ENCODE peak calls at places on chromosomes 13 and 19, in nine cellular contexts. K, N, Z, V, Y, P, F, J and A are unnamed samples. For H3K9me3, the result is how much of the 10 kb centered on the place peaks cover.

GRCh38 chr13:101289764-101290163 is 126.5 kb downstream of the NALCN start:
- DNase-seq in K (no peak), N (no peak), Z (no peak), V (peak), Y (peak), P (peak), F (no peak), J (no peak), A (no peak)

GRCh38 chr19:39325778-39326680 is 5.4 kb upstream of the LRFN1 start:
- DNase-seq in K (no peak), N (no peak), Z (no peak), V (peak), Y (peak), P (no peak), F (no peak), J (no peak), A (no peak)

GRCh38 chr13:63337041-63337440 is 1921.4 kb upstream of the PCDH20 start:
- DNase-seq in K (no peak), N (no peak), Z (no peak), V (no peak), Y (no peak), P (no peak), F (no peak), J (no peak), A (no peak)

GRCh38 chr13:28622286-28622685 is 36.6 kb upstream of the POMP start:
- DNase-seq in K (peak), N (peak), Z (peak), V (no peak), Y (no peak), P (no peak), F (peak), J (no peak), A (no peak)

GRCh38 chr19:810077-810855 is 11.5 kb downstream of the PLPPR3 start:
- DNase-seq in K (no peak), N (no peak), Z (no peak), V (no peak), Y (no peak), P (peak), F (no peak), J (no peak), A (peak)

GRCh38 chr13:30880151-30880551 is 25.9 kb upstream of the MEDAG start:
- DNase-seq in K (no peak), N (no peak), Z (no peak), V (no peak), Y (no peak), P (no peak), F (no peak), J (no peak), A (no peak)

GRCh38 chr13:24684600-24684998 is 4.4 kb downstream of the ATP12A start:
- DNase-seq in K (no peak), N (no peak), Z (no peak), V (no peak), Y (no peak), P (no peak), F (no peak), J (no peak), A (no peak)

GRCh38 chr19:34838753-34839431 is 65.9 kb upstream of the ZNF599 start:
- DNase-seq in K (peak), N (peak), Z (no peak), V (peak), Y (no peak), P (peak), F (no peak), J (no peak), A (no peak)

GRCh38 chr13:83065136-83065535 is 817.1 kb downstream of the SLITRK1 start:
- DNase-seq in K (peak), N (no peak), Z (peak), V (no peak), Y (no peak), P (no peak), F (peak), J (no peak), A (no peak)

GRCh38 chr13:96996097-96996496 is 1.8 kb upstream of the OXGR1 start:
- DNase-seq in K (no peak), N (no peak), Z (no peak), V (no peak), Y (no peak), P (no peak), F (no peak), J (no peak), A (no peak)

GRCh38 chr13:96994849-96995243 is 570 bp upstream of the OXGR1 start:
- DNase-seq in K (no peak), N (no peak), Z (no peak), V (no peak), Y (no peak), P (no peak), F (no peak), J (no peak), A (no peak)

GRCh38 chr13:97000295-97000925 is 6.1 kb upstream of the OXGR1 start:
- DNase-seq in K (no peak), N (no peak), Z (no peak), V (no peak), Y (no peak), P (no peak), F (no peak), J (no peak), A (no peak)

GRCh38 chr13:96996886-96997285 is 2.6 kb upstream of the OXGR1 start:
- DNase-seq in K (no peak), N (no peak), Z (no peak), V (no peak), Y (no peak), P (no peak), F (no peak), J (no peak), A (no peak)

DNA sequence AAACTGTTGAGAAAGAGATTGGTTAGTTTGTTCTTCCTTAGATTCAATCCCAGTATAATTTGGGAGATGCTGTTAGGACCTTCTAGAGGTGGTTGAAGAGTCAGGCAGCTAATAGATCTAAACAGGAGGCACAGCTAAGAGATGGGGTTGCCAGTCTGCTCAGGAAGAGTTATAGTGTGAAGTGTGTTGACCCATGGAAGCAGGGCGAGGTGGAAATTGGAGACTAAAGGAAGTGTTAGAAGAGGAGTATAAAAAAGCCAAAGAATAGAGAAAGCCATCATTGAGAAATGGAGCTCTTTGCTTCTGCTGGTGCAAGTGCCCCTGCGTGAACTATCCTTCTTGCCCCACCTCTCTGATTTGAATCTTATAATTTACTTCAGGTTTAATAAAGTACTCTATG is 3.8 kb upstream of the OXGR1 start:
- DNase-seq in K (no peak), N (no peak), Z (no peak), V (no peak), Y (no peak), P (no peak), F (no peak), J (no peak), A (no peak)
- TF ChIP-seq EP300 in K (no peak), N (no peak), Z (no peak), V (no peak), Y (no peak), P (no peak), F (no peak), J (no peak), A (no peak)

GRCh38 chr19:15895876-15896430 is 1.9 kb downstream of the CYP4F2 start:
- DNase-seq in K (no peak), N (no peak), Z (no peak), V (no peak), Y (no peak), P (no peak), F (no peak), J (no peak), A (no peak)

GRCh38 chr19:15900504-15900903 is 2.6 kb upstream of the CYP4F2 start:
- DNase-seq in K (no peak), N (no peak), Z (no peak), V (no peak), Y (no peak), P (no peak), F (no peak), J (no peak), A (no peak)

GRCh38 chr19:15897738-15898276 is at the start of gene CYP4F2:
- DNase-seq in K (peak), N (no peak), Z (no peak), V (no peak), Y (peak), P (no peak), F (no peak), J (no peak), A (no peak)

GRCh38 chr19:15894359-15894758 is 3.5 kb downstream of the CYP4F2 start:
- DNase-seq in K (no peak), N (no peak), Z (no peak), V (no peak), Y (no peak), P (no peak), F (no peak), J (no peak), A (no peak)

GRCh38 chr19:15897026-15897737 is 692 bp downstream of the CYP4F2 start:
- DNase-seq in K (no peak), N (no peak), Z (no peak), V (no peak), Y (no peak), P (no peak), F (no peak), J (no peak), A (no peak)
- H3K9me3 ChIP-seq in K (under half), N (under half), Z (under half), V (under half), Y (under half), P (half or more), F (under half), J (under half), A (under half)

GRCh38 chr19:32291876-32292275 is 53.5 kb upstream of the ZNF507 start:
- DNase-seq in K (no peak), N (no peak), Z (no peak), V (no peak), Y (no peak), P (no peak), F (no peak), J (no peak), A (no peak)

GRCh38 chr19:32287086-32287485 is 58.3 kb upstream of the ZNF507 start:
- DNase-seq in K (no peak), N (no peak), Z (no peak), V (no peak), Y (no peak), P (no peak), F (no peak), J (no peak), A (no peak)

GRCh38 chr19:32289566-32290210 is 55.7 kb upstream of the ZNF507 start:
- DNase-seq in K (no peak), N (no peak), Z (no peak), V (no peak), Y (no peak), P (no peak), F (no peak), J (no peak), A (no peak)

DNA sequence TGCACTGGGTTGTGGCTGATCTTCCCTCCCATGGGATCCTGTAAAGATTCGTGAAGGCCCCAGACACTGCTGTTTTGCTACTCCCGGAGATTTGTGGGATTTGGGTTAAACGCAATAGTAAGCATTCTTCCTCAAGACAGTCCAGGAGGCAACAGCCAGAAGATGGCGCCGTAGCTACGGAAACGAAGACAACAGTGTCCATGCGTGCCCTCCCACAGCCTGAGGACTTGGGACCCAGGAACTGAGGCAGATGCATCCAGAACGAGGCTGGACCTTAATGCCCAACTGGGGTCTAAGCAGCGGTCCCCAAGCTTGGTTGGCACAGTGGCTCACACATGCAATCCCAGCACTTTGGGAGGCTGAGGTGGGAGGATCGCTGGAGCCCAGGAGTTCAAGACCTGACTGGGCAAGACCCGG is 57.6 kb upstream of the ZNF507 start:
- DNase-seq in K (peak), N (peak), Z (peak), V (peak), Y (no peak), P (peak), F (peak), J (peak), A (peak)
- TF ChIP-seq EP300 in K (no peak), N (no peak), Z (no peak), V (no peak), Y (no peak), P (no peak), F (no peak), J (no peak), A (no peak)

GRCh38 chr19:12137541-12137940 is 2.6 kb downstream of the ZNF20 start:
- DNase-seq in K (no peak), N (no peak), Z (no peak), V (no peak), Y (no peak), P (no peak), F (no peak), J (no peak), A (no peak)

GRCh38 chr19:12133069-12133468 is 7.1 kb downstream of the ZNF20 start:
- DNase-seq in K (no peak), N (no peak), Z (no peak), V (no peak), Y (no peak), P (no peak), F (no peak), J (no peak), A (no peak)
- H3K9me3 ChIP-seq in K (under half), N (under half), Z (under half), V (under half), Y (under half), P (half or more), F (under half), J (under half), A (under half)

DNA sequence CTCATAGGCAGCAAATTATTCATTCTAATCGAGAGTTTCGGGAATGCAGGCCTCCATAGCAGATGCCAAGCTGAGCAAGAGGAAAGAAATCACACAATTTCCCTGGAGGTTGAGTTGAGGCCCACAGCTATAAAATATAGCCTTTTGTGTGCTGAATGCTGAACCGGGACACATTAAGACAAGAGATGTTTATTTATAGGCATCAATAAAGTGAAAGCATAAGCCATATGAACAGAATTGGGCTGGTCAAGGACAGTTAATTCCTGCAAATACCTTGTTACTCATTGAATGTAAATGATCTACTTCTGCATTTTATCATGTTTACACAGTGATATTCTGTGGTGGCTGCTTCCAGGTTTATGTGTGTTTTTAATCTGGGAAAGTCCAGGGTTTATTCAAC is 461.7 kb downstream of the KLF12 start:
- DNase-seq in K (no peak), N (no peak), Z (no peak), V (peak), Y (no peak), P (no peak), F (no peak), J (no peak), A (no peak)
- TF ChIP-seq EP300 in K (no peak), N (no peak), Z (no peak), V (no peak), Y (no peak), P (no peak), F (no peak), J (no peak), A (no peak)

DNA sequence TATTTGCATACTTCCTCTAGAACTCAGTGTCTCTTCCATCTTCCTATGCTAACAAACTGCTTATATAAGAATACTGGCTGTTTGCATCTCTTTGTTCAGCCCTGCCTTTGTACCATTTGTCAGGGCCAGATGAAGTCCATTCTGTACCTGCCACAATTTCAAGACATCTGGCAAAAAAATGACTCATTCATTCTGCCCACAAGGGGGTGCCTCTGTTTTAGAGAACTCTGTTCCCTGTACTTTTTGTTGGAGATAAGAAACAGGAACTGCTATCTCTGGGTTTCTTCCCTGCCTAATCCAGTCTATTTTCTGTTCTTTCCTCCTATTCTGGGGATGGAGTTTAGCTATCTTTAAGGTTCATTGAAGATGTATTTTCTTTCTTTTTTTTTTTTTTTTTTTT is 23.0 kb downstream of the ZNF568 start:
- DNase-seq in K (no peak), N (no peak), Z (no peak), V (no peak), Y (peak), P (no peak), F (no peak), J (no peak), A (no peak)
- H3K9me3 ChIP-seq in K (half or more), N (under half), Z (under half), V (half or more), Y (under half), P (under half), F (under half), J (under half), A (under half)

GRCh38 chr13:40983269-40983668 is 35.8 kb downstream of the ELF1 start:
- DNase-seq in K (no peak), N (no peak), Z (no peak), V (no peak), Y (no peak), P (no peak), F (no peak), J (no peak), A (no peak)
- TF ChIP-seq EP300 in K (no peak), N (no peak), Z (no peak), V (no peak), Y (no peak), P (no peak), F (no peak), J (no peak), A (no peak)

GRCh38 chr19:53409505-53410204 is 14.7 kb downstream of the ZNF765 start:
- DNase-seq in K (no peak), N (no peak), Z (no peak), V (no peak), Y (no peak), P (no peak), F (no peak), J (no peak), A (no peak)
- H3K9me3 ChIP-seq in K (half or more), N (half or more), Z (half or more), V (half or more), Y (under half), P (under half), F (under half), J (half or more), A (under half)